ENCODE peak calls at places on chromosomes 11 and 22, in six cellular contexts. E is IMR-90; D is endothelial cell; M is stimulated activated CD4-positive, alpha-beta T cell treated with anti-CD3 and anti-CD28 coated beads, Interleukin-2, amount 100 ng/mL, for 24 hours; A is lung microvascular endothelial cell; L is ACHN. G is an unnamed sample.

GRCh38 chr11:57335343-57336110 is at the start of gene SSRP1:
- DNase-seq in D (peak; percentile 69), A (peak; percentile 91), L (peak; percentile 83), M (peak; percentile 88), E (peak; percentile 83), G (peak; percentile 73)

GRCh38 chr11:61004037-61004641 is 32.7 kb downstream of the CD6 start:
- DNase-seq in D (no peak), L (no peak), A (no peak), E (peak; percentile 13), M (no peak), G (no peak)

GRCh38 chr22:28398355-28398754 is 281.3 kb downstream of the TTC28 start:
- DNase-seq in E (no peak), A (no peak), L (no peak), M (no peak), D (no peak), G (no peak)

GRCh38 chr11:19952101-19952605 is 208.1 kb downstream of the DBX1 start:
- DNase-seq in A (peak; percentile 78), D (no peak), L (no peak), M (no peak), E (no peak), G (no peak)

GRCh38 chr11:70460111-70460510 is 61.8 kb downstream of the CTTN start:
- DNase-seq in A (no peak), E (no peak), L (no peak), M (no peak), D (no peak), G (no peak)

GRCh38 chr22:44732661-44733060 is 19.7 kb upstream of the ARHGAP8 start:
- DNase-seq in D (no peak), L (no peak), A (no peak), E (no peak), M (no peak), G (no peak)

GRCh38 chr11:65498977-65499712 is at the start of gene MALAT1:
- DNase-seq in L (peak; percentile 92), D (peak; percentile 93), M (peak; percentile 95), E (peak; percentile 94), A (peak; percentile 95), G (peak; percentile 95)

GRCh38 chr11:94423467-94423866 is 22.2 kb upstream of the GPR83 start:
- DNase-seq in M (no peak), E (no peak), L (peak; percentile 2), A (no peak), D (no peak), G (no peak)

GRCh38 chr11:78325274-78325781 is 92.3 kb downstream of the GAB2 start:
- DNase-seq in L (no peak), A (no peak), M (no peak), D (no peak), E (no peak), G (no peak)

GRCh38 chr22:37777122-37777687 is 30.5 kb upstream of the GCAT start:
- DNase-seq in L (peak; percentile 88), A (no peak), D (no peak), E (peak; percentile 94), M (no peak), G (no peak)

GRCh38 chr11:102208835-102209234 is 98.6 kb downstream of the YAP1 start:
- DNase-seq in D (no peak), A (no peak), E (no peak), L (no peak), M (no peak), G (no peak)

GRCh38 chr11:76436020-76436419 is 8.8 kb upstream of the EMSY start:
- DNase-seq in D (no peak), A (no peak), M (no peak), E (peak; percentile 42), L (no peak), G (no peak)

GRCh38 chr11:64253481-64253880 is 2.2 kb downstream of the PLCB3 start:
- DNase-seq in L (no peak), A (no peak), E (no peak), M (no peak), D (no peak), G (no peak)

GRCh38 chr11:36057372-36058045 is 113.6 kb downstream of the LDLRAD3 start:
- DNase-seq in M (no peak), E (no peak), A (peak; percentile 98), L (no peak), D (no peak), G (no peak)

GRCh38 chr22:30301995-30302809 is 12.9 kb upstream of the CASTOR1 start:
- DNase-seq in E (peak; percentile 59), L (no peak), A (no peak), M (no peak), D (no peak), G (no peak)

GRCh38 chr11:24963879-24964278 is 467.0 kb downstream of the LUZP2 start:
- DNase-seq in D (no peak), A (no peak), E (no peak), M (no peak), L (no peak), G (no peak)

GRCh38 chr11:134530826-134531225 is 118.8 kb upstream of the B3GAT1 start:
- DNase-seq in E (no peak), L (no peak), M (no peak), D (no peak), A (no peak), G (no peak)

GRCh38 chr11:64233913-64234839 is at the start of gene VEGFB:
- DNase-seq in A (peak; percentile 52), D (no peak), E (peak; percentile 26), M (peak; percentile 70), L (peak; percentile 70), G (no peak)

GRCh38 chr11:61923166-61924015 is 6.0 kb upstream of the RAB3IL1 start:
- DNase-seq in D (no peak), A (no peak), E (peak; percentile 63), M (no peak), L (no peak), G (no peak)

GRCh38 chr22:17143826-17144225 is 15.3 kb downstream of the HDHD5 start:
- DNase-seq in D (no peak), L (no peak), M (no peak), E (no peak), A (no peak), G (no peak)

GRCh38 chr11:60905551-60906113 is 753 bp downstream of the PRPF19 start:
- DNase-seq in D (no peak), M (no peak), E (peak; percentile 78), A (peak; percentile 56), L (peak; percentile 39), G (no peak)

GRCh38 chr11:34926101-34926830 is 9.8 kb downstream of the PDHX start:
- DNase-seq in M (no peak), E (peak; percentile 62), L (peak; percentile 59), A (peak; percentile 61), D (peak; percentile 11), G (peak; percentile 26)

GRCh38 chr11:122742350-122742749 is 86.8 kb downstream of the UBASH3B start:
- DNase-seq in L (no peak), M (no peak), D (no peak), A (no peak), E (no peak), G (no peak)

GRCh38 chr22:27731621-27732020 is 69.9 kb downstream of the MN1 start:
- DNase-seq in M (no peak), E (no peak), A (no peak), D (no peak), L (no peak), G (no peak)

GRCh38 chr11:60265373-60266214 is 14.9 kb upstream of the MS4A4A start:
- DNase-seq in L (peak; percentile 35), M (peak; percentile 22), D (peak; percentile 64), E (peak; percentile 7), A (peak; percentile 31), G (peak; percentile 54)

GRCh38 chr11:19722702-19723101 is 10.1 kb downstream of the NAV2 start:
- DNase-seq in A (no peak), L (no peak), D (no peak), E (peak; percentile 36), M (no peak), G (no peak)

GRCh38 chr11:40877256-40877655 is 582.2 kb downstream of the LRRC4C start:
- DNase-seq in D (no peak), L (no peak), E (no peak), A (no peak), M (no peak), G (no peak)

GRCh38 chr11:112961751-112962747 is 829 bp downstream of the NCAM1 start:
- DNase-seq in D (peak; percentile 48), A (peak; percentile 2), L (no peak), E (no peak), M (no peak), G (peak; percentile 39)

GRCh38 chr11:71580057-71581003 is 2.3 kb downstream of the KRTAP5-11 start:
- DNase-seq in D (peak; percentile 56), E (peak; percentile 72), L (peak; percentile 54), M (peak; percentile 29), A (peak; percentile 86), G (peak; percentile 23)

GRCh38 chr11:59520741-59521140 is 9.4 kb downstream of the OR4D9 start:
- DNase-seq in D (no peak), L (no peak), E (no peak), A (no peak), M (no peak), G (no peak)

GRCh38 chr11:82012276-82012675 is 721.4 kb downstream of the FAM181B start:
- DNase-seq in E (no peak), A (no peak), L (peak; percentile 32), M (no peak), D (no peak), G (no peak)

GRCh38 chr11:28874706-28875105 is 766.5 kb downstream of the METTL15 start:
- DNase-seq in E (peak; percentile 53), D (no peak), M (no peak), L (no peak), A (no peak), G (no peak)

GRCh38 chr11:47538741-47539575 is 14.0 kb downstream of the CELF1 start:
- DNase-seq in A (peak; percentile 73), L (no peak), D (no peak), E (no peak), M (no peak), G (no peak)

G was measured in neuronal stem cell.